ENCODE peak calls at places on chromosomes 12 and 14, in four cellular contexts. E is RWPE1, G is aorta, P is sigmoid colon. A is an unnamed sample.

GRCh38 chr12:110744697-110745264 is 2.1 kb upstream of the PPP1CC start:
- DNase-seq in E (peak), G (no peak), P (no peak), A (no peak)

GRCh38 chr12:3454780-3455179 is 36.2 kb upstream of the PRMT8 start:
- DNase-seq in E (no peak), P (no peak), G (no peak), A (no peak)

GRCh38 chr12:52355181-52355580 is 12.1 kb downstream of the KRT85 start:
- DNase-seq in G (no peak), E (no peak), P (no peak), A (no peak)

GRCh38 chr14:50875359-50876090 is 3.7 kb downstream of the ABHD12B start:
- DNase-seq in E (no peak), P (no peak), G (no peak), A (no peak)

GRCh38 chr14:24182110-24182882 is 6.3 kb downstream of the IPO4 start:
- DNase-seq in P (no peak), E (no peak), G (no peak), A (no peak)

GRCh38 chr12:102816816-102817434 is 100.1 kb downstream of the PAH start:
- DNase-seq in P (no peak), G (no peak), E (peak), A (no peak)

GRCh38 chr14:22545842-22546721 is 42.9 kb downstream of the DAD1 start:
- DNase-seq in G (no peak), E (no peak), P (no peak), A (no peak)

GRCh38 chr12:49487605-49488004 is 51.2 kb upstream of the KCNH3 start:
- DNase-seq in P (no peak), G (no peak), E (no peak), A (no peak)

GRCh38 chr12:130904064-130904463 is 32.2 kb downstream of the RAN start:
- DNase-seq in P (no peak), G (no peak), E (no peak), A (no peak)

GRCh38 chr12:131346578-131347344 is 364.1 kb upstream of the SFSWAP start:
- DNase-seq in P (no peak), G (no peak), E (no peak), A (no peak)

GRCh38 chr14:34539407-34540180 is at the start of gene EAPP:
- DNase-seq in E (peak), P (peak), G (peak), A (peak)

GRCh38 chr12:125882141-125882540 is 816.9 kb downstream of the AACS start:
- DNase-seq in E (no peak), P (no peak), G (no peak), A (no peak)

GRCh38 chr12:69919565-69919964 is 94.5 kb downstream of the MYRFL start:
- DNase-seq in P (no peak), E (no peak), G (no peak), A (no peak)

GRCh38 chr12:16155938-16156337 is 121.5 kb downstream of the SLC15A5 start:
- DNase-seq in E (no peak), G (no peak), P (no peak), A (no peak)

GRCh38 chr12:45170456-45171042 is 45.3 kb upstream of the ANO6 start:
- DNase-seq in P (peak), G (peak), E (peak), A (peak)

GRCh38 chr14:91317381-91318313 is 73.1 kb upstream of the GPR68 start:
- DNase-seq in G (peak), P (peak), E (peak), A (peak)

DNA sequence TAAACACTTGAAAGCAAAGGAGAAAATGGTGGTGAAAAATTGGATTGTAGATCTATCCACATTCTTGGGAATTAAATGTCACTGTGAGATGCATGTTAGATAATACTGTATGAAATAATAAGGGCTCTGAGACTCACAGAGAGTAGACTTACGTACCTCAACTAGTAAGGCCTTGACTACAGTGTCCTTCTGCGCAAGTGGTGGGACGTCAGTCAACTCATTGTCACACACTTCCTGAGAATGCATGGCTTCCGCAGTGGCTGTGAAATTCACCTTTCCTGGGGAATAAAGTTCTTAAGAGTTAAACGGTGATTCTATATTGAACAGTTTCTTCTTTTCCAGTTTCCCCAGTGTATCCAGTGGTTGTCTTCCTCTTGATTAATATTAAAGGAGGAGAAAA is 32.6 kb upstream of the PZP start:
- DNase-seq in E (no peak), G (no peak), P (no peak), A (no peak)
- H3K27ac ChIP-seq in E (no peak), G (no peak), P (peak), A (peak)

GRCh38 chr14:102318781-102319276 is 717 bp upstream of the ZNF839 start:
- DNase-seq in P (peak), E (no peak), G (no peak), A (no peak)

GRCh38 chr14:102317564-102318248 is 1.8 kb upstream of the ZNF839 start:
- DNase-seq in E (no peak), G (no peak), P (peak), A (no peak)

GRCh38 chr14:102316746-102317563 is 2.6 kb upstream of the ZNF839 start:
- DNase-seq in G (peak), E (peak), P (peak), A (peak)

GRCh38 chr14:102316048-102316745 is 3.3 kb upstream of the ZNF839 start:
- DNase-seq in E (no peak), G (peak), P (no peak), A (no peak)

GRCh38 chr14:102314242-102315011 is 5.1 kb upstream of the ZNF839 start:
- DNase-seq in G (peak), P (peak), E (peak), A (peak)
- H3K27ac ChIP-seq in G (no peak), P (peak), E (peak), A (no peak)

GRCh38 chr12:53758081-53758769 is 6.4 kb upstream of the CISTR start:
- DNase-seq in E (no peak), G (no peak), P (no peak), A (no peak)

GRCh38 chr12:53759261-53759660 is 7.5 kb upstream of the CISTR start:
- DNase-seq in G (no peak), P (no peak), E (no peak), A (no peak)

GRCh38 chr12:53755451-53756290 is 3.9 kb upstream of the CISTR start:
- DNase-seq in G (no peak), P (no peak), E (no peak), A (no peak)

GRCh38 chr12:53756300-53757094 is 4.7 kb upstream of the CISTR start:
- DNase-seq in E (no peak), G (no peak), P (no peak), A (no peak)

GRCh38 chr12:53757095-53757770 is 5.5 kb upstream of the CISTR start:
- DNase-seq in P (peak), G (peak), E (no peak), A (peak)
- H3K27ac ChIP-seq in P (no peak), G (no peak), E (no peak), A (no peak)

GRCh38 chr12:24044973-24045703 is 95.7 kb upstream of the SOX5 start:
- DNase-seq in G (no peak), P (no peak), E (no peak), A (no peak)

GRCh38 chr12:24047345-24047744 is 97.9 kb upstream of the SOX5 start:
- DNase-seq in E (no peak), G (no peak), P (no peak), A (no peak)

GRCh38 chr12:24048446-24048845 is 99.0 kb upstream of the SOX5 start:
- DNase-seq in P (no peak), G (no peak), E (no peak), A (no peak)

GRCh38 chr12:24042651-24043050 is 93.2 kb upstream of the SOX5 start:
- DNase-seq in P (no peak), G (no peak), E (no peak), A (no peak)

GRCh38 chr12:24045816-24046257 is 96.4 kb upstream of the SOX5 start:
- DNase-seq in E (no peak), G (peak), P (no peak), A (no peak)
- H3K27ac ChIP-seq in E (no peak), G (no peak), P (no peak), A (no peak)

GRCh38 chr14:105294142-105294597 is 6.6 kb downstream of the BRF1 start:
- DNase-seq in P (no peak), E (no peak), G (peak), A (no peak)
- H3K27ac ChIP-seq in P (no peak), E (peak), G (no peak), A (no peak)

GRCh38 chr14:68983210-68983609 is 4.1 kb upstream of the ACTN1 start:
- DNase-seq in E (no peak), P (no peak), G (no peak), A (no peak)
- H3K27ac ChIP-seq in E (no peak), P (peak), G (peak), A (no peak)

DNA sequence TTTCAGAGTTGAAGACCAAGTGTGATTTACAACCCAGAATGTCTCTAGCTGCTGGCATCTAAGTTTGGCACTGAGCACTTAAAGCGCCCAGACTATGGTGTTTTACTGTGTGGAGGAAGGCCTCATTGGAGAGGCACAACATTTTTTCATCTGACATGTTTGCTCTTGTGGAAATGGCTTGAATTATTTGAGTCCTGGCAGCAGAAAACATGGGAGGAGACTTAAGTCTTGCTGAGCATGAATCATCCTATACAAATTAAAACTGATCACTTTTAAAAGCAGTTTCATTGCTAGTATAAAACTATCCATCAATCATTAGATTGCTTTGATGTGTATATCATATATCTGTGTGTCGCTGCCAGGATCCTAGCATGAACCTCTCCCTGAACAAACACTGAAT is 85.9 kb upstream of the REP15 start:
- DNase-seq in E (no peak), P (no peak), G (no peak), A (no peak)
- H3K27ac ChIP-seq in E (no peak), P (peak), G (no peak), A (no peak)

GRCh38 chr14:92658160-92658559 is 90.3 kb downstream of the LGMN start:
- DNase-seq in E (no peak), P (no peak), G (no peak), A (no peak)

GRCh38 chr14:92663049-92663448 is 85.4 kb downstream of the LGMN start:
- DNase-seq in G (no peak), P (no peak), E (no peak), A (no peak)

GRCh38 chr14:92659765-92660561 is 88.5 kb downstream of the LGMN start:
- DNase-seq in P (no peak), E (no peak), G (peak), A (peak)

GRCh38 chr14:92657457-92658142 is 90.8 kb downstream of the LGMN start:
- DNase-seq in P (peak), G (peak), E (no peak), A (peak)

GRCh38 chr14:92660571-92660970 is 87.9 kb downstream of the LGMN start:
- DNase-seq in G (peak), P (no peak), E (no peak), A (no peak)
- H3K27ac ChIP-seq in G (no peak), P (peak), E (no peak), A (peak)

A was measured in upper lobe of right lung.